ENCODE peak calls at places on chromosomes 3 and 15, in seven cellular contexts. L, Q, A, Z, E, C and F are unnamed samples.

GRCh38 chr3:88991496-88991895 is 115.9 kb upstream of the EPHA3 start:
- DNase-seq in Q (no peak), C (no peak), A (no peak), Z (no peak), E (no peak), L (no peak), F (no peak)

GRCh38 chr3:56667973-56668579 is 15.0 kb downstream of the TASOR start:
- DNase-seq in Z (no peak), E (no peak), A (no peak), Q (no peak), C (no peak), L (no peak), F (no peak)

GRCh38 chr15:70049115-70049514 is 48.6 kb downstream of the TLE3 start:
- DNase-seq in Z (no peak), L (no peak), A (no peak), C (no peak), Q (no peak), E (no peak), F (no peak)

GRCh38 chr3:194688207-194688711 is 2.6 kb downstream of the FAM43A start:
- DNase-seq in E (no peak), L (peak), A (no peak), C (peak), Q (no peak), Z (peak), F (no peak)

GRCh38 chr3:103295974-103296570 is 861.3 kb downstream of the ZPLD1 start:
- DNase-seq in A (no peak), L (no peak), E (no peak), Z (peak), Q (no peak), C (peak), F (no peak)

GRCh38 chr3:69090021-69090420 is 5.3 kb downstream of the ARL6IP5 start:
- DNase-seq in Z (no peak), C (no peak), E (no peak), L (no peak), A (no peak), Q (no peak), F (no peak)

GRCh38 chr3:167453815-167454214 is 20.0 kb downstream of the SERPINI2 start:
- DNase-seq in A (no peak), E (no peak), Z (no peak), L (no peak), Q (no peak), C (no peak), F (no peak)

GRCh38 chr3:179942560-179943075 is 94.1 kb downstream of the PEX5L start:
- DNase-seq in E (no peak), Q (no peak), Z (no peak), C (no peak), A (no peak), L (no peak), F (no peak)

GRCh38 chr3:4889896-4890295 is 89.3 kb upstream of the BHLHE40 start:
- DNase-seq in Z (peak), E (no peak), Q (no peak), L (no peak), A (no peak), C (peak), F (no peak)

GRCh38 chr3:141722076-141722475 is 16.0 kb upstream of the RNF7 start:
- DNase-seq in L (no peak), Q (no peak), E (no peak), C (no peak), Z (no peak), A (no peak), F (no peak)

GRCh38 chr15:62854420-62855084 is 188.0 kb upstream of the TPM1 start:
- DNase-seq in L (no peak), E (no peak), C (no peak), A (no peak), Z (peak), Q (no peak), F (no peak)

GRCh38 chr3:47851888-47852603 is 49.1 kb downstream of the DHX30 start:
- DNase-seq in A (no peak), E (no peak), Z (no peak), L (no peak), C (no peak), Q (no peak), F (no peak)

GRCh38 chr15:83845230-83845629 is 191.3 kb downstream of the ADAMTSL3 start:
- DNase-seq in Z (no peak), A (no peak), Q (no peak), E (no peak), C (no peak), L (no peak), F (no peak)

GRCh38 chr3:157447026-157447694 is 10.5 kb downstream of the PTX3 start:
- DNase-seq in C (peak), A (no peak), Q (no peak), Z (no peak), L (no peak), E (no peak), F (no peak)

GRCh38 chr15:76056931-76057330 is 2.9 kb upstream of the TMEM266 start:
- DNase-seq in L (peak), Q (no peak), Z (no peak), A (no peak), C (no peak), E (peak), F (peak)

GRCh38 chr15:91561371-91562100 is 292.0 kb upstream of the SLCO3A1 start:
- DNase-seq in C (no peak), E (no peak), L (no peak), Z (no peak), A (no peak), Q (no peak), F (no peak)

GRCh38 chr3:108493862-108494261 is 16.5 kb downstream of the MYH15 start:
- DNase-seq in C (peak), E (no peak), A (no peak), L (no peak), Z (no peak), Q (no peak), F (no peak)

GRCh38 chr3:111979689-111980025 is 831 bp downstream of the ABHD10 start:
- DNase-seq in A (no peak), C (no peak), Q (no peak), L (no peak), E (no peak), Z (no peak), F (no peak)

GRCh38 chr3:156448300-156448699 is 106.6 kb downstream of the SSR3 start:
- DNase-seq in Z (peak), C (no peak), Q (peak), E (no peak), L (peak), A (no peak), F (peak)

GRCh38 chr3:13414040-13414729 is 5.9 kb downstream of the NUP210 start:
- DNase-seq in E (peak), C (no peak), Q (peak), Z (no peak), L (peak), A (no peak), F (peak)

GRCh38 chr15:72919936-72920455 is 132.3 kb upstream of the NEO1 start:
- DNase-seq in Z (no peak), E (no peak), A (no peak), C (no peak), Q (no peak), L (no peak), F (no peak)

GRCh38 chr15:100566850-100567249 is 35.1 kb downstream of the LINS1 start:
- DNase-seq in Q (no peak), Z (no peak), E (no peak), A (no peak), C (no peak), L (no peak), F (no peak)

GRCh38 chr3:46968783-46969428 is 7.6 kb downstream of the CCDC12 start:
- DNase-seq in Q (peak), C (no peak), A (no peak), Z (no peak), L (no peak), E (no peak), F (no peak)

GRCh38 chr15:77571181-77571580 is 61.5 kb downstream of the LINGO1 start:
- DNase-seq in Q (peak), A (no peak), Z (no peak), L (no peak), C (no peak), E (no peak), F (no peak)

GRCh38 chr3:171092467-171092911 is 66.0 kb upstream of the SLC2A2 start:
- DNase-seq in E (no peak), L (no peak), A (no peak), C (no peak), Z (peak), Q (no peak), F (no peak)

GRCh38 chr15:66294157-66294931 is 976 bp downstream of the DIS3L start:
- DNase-seq in E (peak), L (peak), Q (no peak), Z (peak), C (no peak), A (no peak), F (peak)

GRCh38 chr3:133463441-133463860 is 63.6 kb downstream of the BFSP2 start:
- DNase-seq in L (no peak), Q (no peak), E (no peak), Z (no peak), C (no peak), A (no peak), F (no peak)

GRCh38 chr3:73484656-73485248 is 140.0 kb downstream of the PDZRN3 start:
- DNase-seq in Q (no peak), C (no peak), L (peak), E (peak), Z (no peak), A (no peak), F (no peak)

GRCh38 chr3:115272036-115272824 is 125.1 kb upstream of the ZBTB20 start:
- DNase-seq in E (no peak), L (no peak), C (peak), Z (no peak), A (no peak), Q (peak), F (no peak)

GRCh38 chr15:85750319-85750806 is 44.4 kb downstream of the KLHL25 start:
- DNase-seq in L (no peak), Z (no peak), Q (no peak), C (no peak), A (no peak), E (no peak), F (no peak)

GRCh38 chr3:192915306-192915705 is 2.4 kb downstream of the MB21D2 start:
- DNase-seq in Z (peak), E (no peak), Q (no peak), C (peak), A (no peak), L (no peak), F (no peak)

GRCh38 chr3:179565496-179565895 is 2.8 kb downstream of the ACTL6A start:
- DNase-seq in C (no peak), E (peak), Z (no peak), L (peak), A (no peak), Q (no peak), F (no peak)

GRCh38 chr3:195075199-195075940 is 195.6 kb downstream of the XXYLT1 start:
- DNase-seq in L (no peak), Q (no peak), A (no peak), E (no peak), C (no peak), Z (no peak), F (no peak)

GRCh38 chr3:126606021-126606420 is 47.3 kb upstream of the C3orf22 start:
- DNase-seq in A (no peak), E (no peak), L (no peak), Z (no peak), Q (no peak), C (no peak), F (no peak)

GRCh38 chr3:192860464-192860863 is 57.2 kb downstream of the MB21D2 start:
- DNase-seq in C (no peak), Q (no peak), L (no peak), A (no peak), E (no peak), Z (no peak), F (no peak)

GRCh38 chr3:66372681-66373350 is 128.0 kb downstream of the LRIG1 start:
- DNase-seq in E (no peak), L (no peak), C (no peak), Q (no peak), Z (peak), A (peak), F (no peak)

GRCh38 chr3:66377800-66378199 is 123.0 kb downstream of the LRIG1 start:
- DNase-seq in Z (no peak), L (no peak), E (no peak), A (no peak), Q (no peak), C (no peak), F (no peak)

GRCh38 chr3:66379565-66379964 is 121.3 kb downstream of the LRIG1 start:
- DNase-seq in E (no peak), Q (no peak), C (no peak), L (no peak), Z (no peak), A (no peak), F (no peak)

GRCh38 chr3:66378256-66378655 is 122.6 kb downstream of the LRIG1 start:
- DNase-seq in L (no peak), Z (no peak), C (peak), A (peak), E (no peak), Q (peak), F (no peak)

GRCh38 chr3:66376568-66376967 is 124.3 kb downstream of the LRIG1 start:
- DNase-seq in A (no peak), C (no peak), E (no peak), Z (peak), Q (no peak), L (no peak), F (no peak)
- TF ChIP-seq TAF1 in A (no peak), C (no peak), E (no peak), Z (no peak), Q (no peak), L (no peak), F (no peak)

DNA sequence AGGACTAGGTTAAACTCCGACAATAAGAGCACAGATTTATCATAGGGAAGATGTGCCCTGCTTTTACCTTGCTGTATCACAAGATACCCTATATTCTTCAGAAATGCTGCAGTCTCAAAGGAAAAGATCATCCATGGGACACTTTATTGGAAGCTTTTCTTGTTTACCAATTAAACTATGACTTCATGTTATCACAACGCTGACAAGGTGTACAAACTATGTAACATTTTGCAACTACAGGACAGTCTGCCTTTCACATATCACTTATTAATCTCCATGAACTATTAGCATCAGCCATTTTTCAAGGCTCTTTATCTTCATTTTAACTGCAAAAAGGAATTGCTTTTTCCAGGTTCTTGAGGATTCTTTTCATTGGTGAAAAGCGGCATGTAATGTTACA is 34.0 kb downstream of the CBLB start:
- DNase-seq in E (no peak), Q (no peak), C (no peak), L (no peak), Z (no peak), A (no peak), F (no peak)
- TF ChIP-seq TAF1 in E (no peak), Q (no peak), C (no peak), L (no peak), Z (no peak), A (no peak), F (no peak)

DNA sequence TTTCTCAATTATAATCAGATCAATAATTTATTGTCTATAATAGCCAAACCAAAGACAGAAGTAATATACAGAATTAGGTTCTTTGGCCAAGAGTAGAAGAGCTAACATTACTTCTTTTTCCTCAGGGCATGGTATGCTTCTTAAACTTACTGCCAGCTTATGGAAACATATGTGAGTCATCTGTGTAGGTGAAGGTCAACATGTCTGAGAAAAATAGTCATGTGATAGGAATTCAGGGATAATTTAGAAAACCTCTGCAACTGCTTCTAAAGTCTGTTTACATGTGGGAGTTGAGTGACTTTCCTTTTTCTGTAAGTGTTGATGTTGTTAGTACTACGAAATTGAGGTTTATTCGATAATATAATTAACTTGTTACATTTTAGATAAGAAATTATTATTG is 19.2 kb upstream of the MAP6D1 start:
- DNase-seq in Q (no peak), A (no peak), L (no peak), E (no peak), Z (peak), C (no peak), F (no peak)
- TF ChIP-seq TAF1 in Q (no peak), A (no peak), L (no peak), E (no peak), Z (no peak), C (no peak), F (no peak)

GRCh38 chr15:43941071-43941470 is 114.3 kb downstream of the WDR76 start:
- DNase-seq in Z (no peak), Q (no peak), C (no peak), L (no peak), A (no peak), E (no peak), F (no peak)

GRCh38 chr15:43942157-43942556 is 115.4 kb downstream of the WDR76 start:
- DNase-seq in Q (no peak), L (no peak), A (no peak), E (no peak), Z (no peak), C (no peak), F (no peak)

GRCh38 chr15:43941555-43941954 is 114.8 kb downstream of the WDR76 start:
- DNase-seq in E (no peak), A (no peak), L (peak), C (no peak), Z (no peak), Q (no peak), F (peak)

GRCh38 chr15:43939070-43939469 is 112.3 kb downstream of the WDR76 start:
- DNase-seq in A (no peak), E (no peak), Q (peak), L (no peak), Z (no peak), C (peak), F (no peak)

GRCh38 chr15:43943511-43943910 is 116.7 kb downstream of the WDR76 start:
- DNase-seq in Z (no peak), A (no peak), E (no peak), L (no peak), Q (no peak), C (no peak), F (no peak)
- TF ChIP-seq TAF1 in Z (no peak), A (no peak), E (no peak), L (no peak), Q (no peak), C (no peak), F (no peak)

GRCh38 chr3:123949606-123950005 is 11.4 kb downstream of the CCDC14 start:
- DNase-seq in C (no peak), E (no peak), Q (no peak), A (no peak), Z (no peak), L (no peak), F (no peak)
- TF ChIP-seq TAF1 in C (no peak), E (no peak), Q (no peak), A (no peak), Z (no peak), L (no peak), F (no peak)